ENCODE peak calls at places on chromosome 1, in four cellular contexts. J is fibroblast of pulmonary artery, Z is kidney epithelial cell, D is activated B cell treated with CpG ODN at 0.5 μM for 24 hours. I is an unnamed sample.

GRCh38 chr1:43822040-43822439 is 111.6 kb upstream of the ARTN start:
- DNase-seq in J (peak), Z (peak), D (no peak), I (no peak)

GRCh38 chr1:109089242-109090015 is 1.1 kb upstream of the TMEM167B start:
- DNase-seq in J (peak), Z (no peak), D (no peak), I (no peak)

GRCh38 chr1:228082975-228083870 is 715 bp downstream of the ARF1 start:
- DNase-seq in J (no peak), Z (no peak), D (no peak), I (no peak)

GRCh38 chr1:89198500-89199072 is at the start of gene GBP4:
- DNase-seq in J (peak), Z (peak), D (peak), I (peak)

GRCh38 chr1:19047373-19047772 is 90.9 kb upstream of the IFFO2 start:
- DNase-seq in J (no peak), Z (no peak), D (no peak), I (no peak)

GRCh38 chr1:174743654-174744561 is 255.8 kb upstream of the CACYBP start:
- DNase-seq in J (peak), Z (peak), D (no peak), I (no peak)

GRCh38 chr1:60572378-60572777 is 498.8 kb upstream of the C1orf87 start:
- DNase-seq in J (no peak), Z (no peak), D (no peak), I (no peak)

GRCh38 chr1:11741919-11742598 is 6.1 kb downstream of the AGTRAP start:
- DNase-seq in J (no peak), Z (no peak), D (no peak), I (no peak)

GRCh38 chr1:215672482-215672881 is 105.4 kb downstream of the KCTD3 start:
- DNase-seq in J (no peak), Z (no peak), D (no peak), I (no peak)

GRCh38 chr1:216815239-216815955 is 92.2 kb upstream of the ESRRG start:
- DNase-seq in J (peak), Z (no peak), D (no peak), I (no peak)

GRCh38 chr1:84271452-84272273 is 29.8 kb upstream of the SAMD13 start:
- DNase-seq in J (peak), Z (no peak), D (no peak), I (no peak)

GRCh38 chr1:87684194-87684593 is 355.5 kb downstream of the LMO4 start:
- DNase-seq in J (peak), Z (no peak), D (no peak), I (no peak)

GRCh38 chr1:229470406-229471043 is 36.6 kb upstream of the ACTA1 start:
- DNase-seq in J (no peak), Z (no peak), D (no peak), I (no peak)

GRCh38 chr1:229479660-229480399 is 28.3 kb downstream of the NUP133 start:
- DNase-seq in J (no peak), Z (no peak), D (peak), I (no peak)

GRCh38 chr1:229478852-229479251 is 29.3 kb downstream of the NUP133 start:
- DNase-seq in J (no peak), Z (no peak), D (peak), I (no peak)

GRCh38 chr1:229471175-229471574 is 37.0 kb downstream of the NUP133 start:
- DNase-seq in J (no peak), Z (no peak), D (no peak), I (no peak)

DNA sequence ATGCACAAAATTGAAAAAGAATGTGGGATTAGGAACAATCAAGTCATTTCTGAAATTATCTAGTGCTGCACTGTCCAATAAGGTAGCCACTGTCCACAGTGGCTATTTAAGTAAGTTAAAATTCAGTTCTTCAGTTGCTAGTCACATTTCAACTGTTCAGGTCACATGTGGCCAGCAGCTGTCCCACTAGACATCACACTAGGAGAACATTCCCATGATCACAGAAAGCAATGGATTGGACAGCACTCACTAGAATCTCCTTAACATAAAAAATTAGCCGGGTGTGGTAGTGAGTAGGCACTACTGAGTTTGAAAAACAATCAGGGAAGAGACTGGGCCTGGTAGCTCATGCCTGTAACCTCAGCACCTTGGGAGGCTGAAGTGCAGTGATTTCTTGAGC is 33.6 kb downstream of the NUP133 start:
- DNase-seq in J (no peak), Z (no peak), D (no peak), I (no peak)
- TF ChIP-seq CTCF in J (no peak), Z (no peak), D (no peak), I (no peak)

DNA sequence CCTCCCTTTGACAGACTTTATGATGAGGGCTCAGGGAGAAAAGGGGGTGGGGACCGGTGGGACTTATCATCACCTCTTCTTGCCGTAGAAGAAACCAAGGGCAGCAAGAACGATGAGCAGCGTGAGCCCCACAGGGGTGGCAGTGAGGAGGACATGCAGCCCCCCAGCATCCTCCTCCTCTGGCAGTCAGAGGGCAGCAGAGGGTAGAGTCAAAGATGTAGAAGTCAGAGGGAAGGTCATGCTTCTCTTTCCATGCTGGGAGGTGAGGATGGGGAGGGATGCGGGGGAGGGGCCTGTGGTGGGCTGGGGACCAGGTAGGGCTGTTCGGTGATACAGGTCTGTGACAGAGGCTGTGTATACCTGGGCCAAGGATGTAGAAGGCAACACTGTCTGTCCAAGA is 14.8 kb downstream of the INSRR start:
- DNase-seq in J (no peak), Z (no peak), D (no peak), I (no peak)
- TF ChIP-seq CTCF in J (no peak), Z (no peak), D (no peak), I (no peak)

GRCh38 chr1:164704954-164705353 is 146.0 kb downstream of the PBX1 start:
- DNase-seq in J (no peak), Z (no peak), D (no peak), I (no peak)
- TF ChIP-seq CTCF in J (peak), Z (peak), D (no peak), I (no peak)

DNA sequence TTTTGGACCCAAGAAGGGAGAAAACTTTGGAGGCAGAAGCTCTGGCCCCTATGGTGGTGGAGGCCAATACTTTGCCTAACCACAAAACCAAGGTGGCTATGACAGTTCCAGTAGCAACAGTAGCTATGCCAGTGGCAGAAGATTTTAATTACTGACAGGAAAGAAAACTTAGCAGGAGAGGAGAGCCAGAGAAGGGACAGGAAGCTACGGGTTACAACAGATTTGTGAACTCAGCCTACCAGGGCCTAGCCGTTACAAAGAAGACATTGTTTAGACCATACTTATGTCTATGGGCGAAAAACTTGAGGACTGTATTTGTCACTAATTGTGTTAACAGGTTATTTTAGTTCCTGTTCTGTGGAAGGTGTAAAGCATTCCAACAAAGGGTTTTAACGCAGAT is 10.4 kb upstream of the ACOT11 start:
- DNase-seq in J (no peak), Z (no peak), D (no peak), I (no peak)
- TF ChIP-seq CTCF in J (no peak), Z (no peak), D (no peak), I (no peak)

GRCh38 chr1:3785045-3785444 is 11.3 kb downstream of the LRRC47 start:
- DNase-seq in J (no peak), Z (no peak), D (no peak), I (no peak)

GRCh38 chr1:3787347-3787710 is 9.0 kb downstream of the LRRC47 start:
- DNase-seq in J (no peak), Z (no peak), D (no peak), I (no peak)

GRCh38 chr1:3783651-3784474 is 11.3 kb downstream of the SMIM1 start:
- DNase-seq in J (no peak), Z (no peak), D (no peak), I (no peak)

GRCh38 chr1:3786468-3787346 is 9.6 kb downstream of the LRRC47 start:
- DNase-seq in J (no peak), Z (no peak), D (no peak), I (no peak)

DNA sequence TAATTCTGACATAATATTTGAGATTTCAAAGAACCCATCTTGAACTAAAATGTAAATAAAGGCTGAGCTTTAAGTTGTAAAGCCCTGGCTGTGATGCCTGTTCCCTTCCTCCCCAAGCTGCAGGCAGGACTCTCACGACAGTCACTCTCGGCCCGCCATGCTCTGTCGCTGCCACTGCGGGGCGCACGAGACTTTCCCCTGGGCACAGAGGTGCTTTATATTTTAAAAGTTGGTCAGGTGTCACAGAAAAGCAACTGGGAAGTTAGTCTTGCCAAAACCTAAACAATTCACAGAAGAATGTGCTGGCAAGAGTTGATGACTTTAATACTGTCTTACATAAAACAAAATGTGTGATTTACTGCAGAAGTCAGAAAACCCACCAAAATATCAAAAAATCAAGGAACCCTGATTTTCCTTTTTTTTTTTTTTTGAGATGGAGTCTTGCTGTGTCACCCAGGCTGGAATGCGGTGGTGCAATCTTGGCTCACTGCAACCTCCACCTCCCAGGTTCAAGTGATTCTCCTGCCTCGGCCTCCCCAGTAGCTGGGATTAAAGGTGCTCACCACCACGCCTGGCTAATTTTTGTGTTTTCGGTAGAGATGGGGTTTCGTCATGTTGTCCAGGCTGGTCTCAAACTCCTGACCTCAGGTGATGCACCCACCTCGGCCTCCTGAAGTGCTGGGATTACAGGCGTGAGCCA is 10.7 kb downstream of the LRRC47 start:
- DNase-seq in J (peak), Z (no peak), D (no peak), I (no peak)
- TF ChIP-seq CTCF in J (peak), Z (peak), D (no peak), I (no peak)

GRCh38 chr1:39266269-39266668 is 61.8 kb downstream of the MACF1 start:
- DNase-seq in J (peak), Z (no peak), D (no peak), I (no peak)
- TF ChIP-seq CTCF in J (peak), Z (no peak), D (no peak), I (no peak)

GRCh38 chr1:235639586-235640205 is 9.9 kb downstream of the GNG4 start:
- DNase-seq in J (no peak), Z (no peak), D (no peak), I (no peak)

GRCh38 chr1:235633220-235633540 is 16.4 kb downstream of the GNG4 start:
- DNase-seq in J (no peak), Z (no peak), D (no peak), I (no peak)

GRCh38 chr1:235637756-235638155 is 11.8 kb downstream of the GNG4 start:
- DNase-seq in J (no peak), Z (no peak), D (no peak), I (no peak)

GRCh38 chr1:235632538-235633219 is 16.9 kb downstream of the GNG4 start:
- DNase-seq in J (peak), Z (no peak), D (no peak), I (no peak)

GRCh38 chr1:235635938-235636663 is 13.5 kb downstream of the GNG4 start:
- DNase-seq in J (no peak), Z (no peak), D (no peak), I (no peak)
- TF ChIP-seq CTCF in J (no peak), Z (no peak), D (no peak), I (no peak)

I was measured in CD8-positive, alpha-beta T cell.